ENCODE peak calls at places on chromosome 13, in nine cellular contexts. F is cardiac fibroblast, X is AG04449, L is colonic mucosa, D is astrocyte of the cerebellum, B is mammary epithelial cell, U is adrenal gland, Y is breast epithelium, H is SK-N-SH. E is an unnamed sample.

GRCh38 chr13:42266464-42266863 is 5.5 kb upstream of the AKAP11 start:
- DNase-seq in X (peak; percentile 16), B (no peak), L (no peak), U (no peak), Y (no peak), F (peak; percentile 78), H (no peak), D (peak; percentile 19), E (no peak)

GRCh38 chr13:59303433-59303832 is 860.3 kb downstream of the DIAPH3 start:
- DNase-seq in F (no peak), L (no peak), H (no peak), U (no peak), Y (no peak), D (no peak), X (no peak), B (no peak), E (no peak)

GRCh38 chr13:36163809-36164308 is 32.7 kb upstream of the DCLK1 start:
- DNase-seq in Y (peak; percentile 38), B (peak; percentile 84), U (peak; percentile 16), H (peak; percentile 20), F (peak; percentile 80), L (peak; percentile 22), X (peak; percentile 95), D (peak; percentile 97), E (no peak)

GRCh38 chr13:23558675-23559536 is 11.3 kb upstream of the TNFRSF19 start:
- DNase-seq in D (peak; percentile 44), U (peak; percentile 50), H (peak; percentile 31), X (peak; percentile 75), L (no peak), B (peak; percentile 97), F (peak; percentile 96), Y (peak; percentile 60), E (no peak)

GRCh38 chr13:34044660-34045080 is 226.7 kb downstream of the RFC3 start:
- DNase-seq in D (peak; percentile 49), U (peak; percentile 14), L (no peak), Y (no peak), H (no peak), X (peak; percentile 78), B (peak; percentile 98), F (peak; percentile 66), E (no peak)

GRCh38 chr13:66624302-66624701 is 605.8 kb downstream of the PCDH9 start:
- DNase-seq in Y (no peak), B (no peak), D (no peak), X (no peak), L (no peak), F (no peak), H (no peak), U (no peak), E (no peak)

GRCh38 chr13:48942131-48942530 is 33.6 kb upstream of the FNDC3A start:
- DNase-seq in D (no peak), B (peak; percentile 39), F (peak; percentile 44), H (no peak), U (no peak), Y (no peak), L (no peak), X (no peak), E (no peak)

GRCh38 chr13:19178901-19179593 is 2.6 kb downstream of the TUBA3C start:
- DNase-seq in H (no peak), B (no peak), L (no peak), U (no peak), Y (no peak), D (no peak), F (no peak), X (no peak), E (no peak)

GRCh38 chr13:91544723-91545122 is 146.3 kb downstream of the GPC5 start:
- DNase-seq in H (no peak), X (no peak), B (no peak), D (no peak), U (no peak), Y (no peak), F (peak; percentile 13), L (no peak), E (no peak)

GRCh38 chr13:106010836-106011235 is 524.6 kb downstream of the EFNB2 start:
- DNase-seq in F (no peak), U (no peak), D (no peak), L (no peak), B (no peak), H (no peak), X (no peak), Y (no peak), E (no peak)

GRCh38 chr13:24097064-24097463 is 63.5 kb upstream of the SPATA13 start:
- DNase-seq in B (no peak), U (peak; percentile 50), H (no peak), D (no peak), X (peak; percentile 12), Y (no peak), F (peak; percentile 49), L (no peak), E (no peak)

GRCh38 chr13:110726726-110727125 is 13.2 kb downstream of the ING1 start:
- DNase-seq in U (no peak), X (no peak), F (no peak), H (no peak), D (no peak), Y (no peak), B (no peak), L (no peak), E (no peak)

GRCh38 chr13:19665427-19665859 is 32.0 kb downstream of the MPHOSPH8 start:
- DNase-seq in B (no peak), H (peak; percentile 38), L (no peak), F (no peak), Y (no peak), X (no peak), U (no peak), D (no peak), E (no peak)

GRCh38 chr13:48874165-48874564 is 101.5 kb upstream of the FNDC3A start:
- DNase-seq in X (no peak), H (no peak), Y (no peak), L (peak; percentile 18), F (no peak), B (no peak), D (no peak), U (no peak), E (no peak)

GRCh38 chr13:46593403-46593802 is 40.4 kb downstream of the LRCH1 start:
- DNase-seq in Y (no peak), B (no peak), U (no peak), L (no peak), H (no peak), F (no peak), D (no peak), X (no peak), E (no peak)

GRCh38 chr13:19737844-19738557 is 44.7 kb downstream of the PSPC1 start:
- DNase-seq in Y (no peak), F (no peak), H (no peak), D (no peak), U (no peak), B (no peak), X (no peak), L (no peak), E (no peak)

GRCh38 chr13:96539791-96540190 is 449.9 kb downstream of the HS6ST3 start:
- DNase-seq in L (no peak), Y (no peak), X (no peak), B (no peak), U (no peak), H (no peak), D (no peak), F (no peak), E (no peak)

GRCh38 chr13:59103004-59103768 is 1060.5 kb downstream of the DIAPH3 start:
- DNase-seq in F (peak; percentile 69), D (peak; percentile 81), B (no peak), Y (no peak), L (no peak), H (peak; percentile 43), U (no peak), X (no peak), E (no peak)

GRCh38 chr13:26999499-26999898 is 172.1 kb downstream of the USP12 start:
- DNase-seq in B (no peak), L (no peak), U (no peak), H (no peak), X (no peak), Y (no peak), D (no peak), F (no peak), E (no peak)

DNA sequence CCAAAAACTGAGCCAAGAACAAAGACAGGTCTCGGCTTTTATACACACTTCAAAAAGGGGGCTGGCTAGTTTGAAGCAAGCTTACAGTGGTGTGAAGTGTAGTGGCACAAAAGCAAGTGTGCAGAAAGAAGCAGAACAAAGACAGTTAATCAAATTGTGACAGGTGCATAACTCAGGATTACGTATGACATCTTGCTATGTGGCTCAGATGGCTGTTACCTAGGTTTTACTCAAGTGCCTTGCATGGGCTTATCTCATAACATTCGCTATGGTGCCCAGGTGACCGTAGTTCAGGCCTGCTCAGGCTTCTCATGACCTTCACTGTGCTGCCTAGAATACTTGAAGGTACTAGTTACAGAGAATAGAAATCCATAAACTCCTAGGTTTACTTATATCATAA is 1629.0 kb upstream of the PCDH20 start:
- DNase-seq in U (no peak), L (no peak), B (no peak), D (no peak), X (no peak), F (no peak), Y (no peak), H (no peak), E (no peak)
- TF ChIP-seq CTCF in U (no peak), L (no peak), B (no peak), D (no peak), X (no peak), F (no peak), Y (no peak), H (no peak), E (no peak)

GRCh38 chr13:28494861-28495585 is at the start of gene FLT1:
- DNase-seq in D (no peak), H (peak; percentile 41), U (peak; percentile 45), F (peak; percentile 44), L (peak; percentile 22), B (peak; percentile 21), Y (no peak), X (no peak), E (no peak)
- H3K4me3 ChIP-seq in D (peak within 1 kb of the TSS; percentile 40), H (peak within 1 kb of the TSS; percentile 37), U (no peak within 1 kb of the TSS), F (peak within 1 kb of the TSS; percentile 48), L (peak within 1 kb of the TSS; percentile 42), B (no peak within 1 kb of the TSS), Y (peak within 1 kb of the TSS; percentile 46), X (peak within 1 kb of the TSS; percentile 64), E (peak within 1 kb of the TSS; percentile 44)

DNA sequence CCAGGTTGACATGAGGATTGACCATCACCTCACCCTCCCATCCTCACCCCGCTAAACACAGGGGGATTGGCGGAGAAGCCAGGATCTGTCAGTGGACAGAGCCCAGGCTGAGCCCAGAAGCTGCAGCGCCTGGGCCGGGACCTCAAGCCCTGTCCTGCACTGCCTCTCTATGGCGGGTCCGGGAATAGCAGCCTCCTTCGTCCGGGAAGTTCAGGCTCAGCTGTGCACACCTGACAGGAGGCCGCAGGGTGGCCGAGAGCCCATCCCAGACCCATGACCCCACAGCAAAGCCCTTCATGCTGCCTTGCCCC is 67.8 kb downstream of the SPACA7 start:
- DNase-seq in U (peak; percentile 51), Y (peak; percentile 17), H (peak; percentile 88), D (peak; percentile 19), L (peak; percentile 68), F (peak; percentile 59), X (no peak), B (peak; percentile 27), E (no peak)
- TF ChIP-seq CTCF in U (peak; percentile 73), Y (peak; percentile 52), H (peak; percentile 78), D (peak; percentile 92), L (peak; percentile 83), F (peak; percentile 91), X (peak; percentile 85), B (peak; percentile 89), E (peak; percentile 97)

DNA sequence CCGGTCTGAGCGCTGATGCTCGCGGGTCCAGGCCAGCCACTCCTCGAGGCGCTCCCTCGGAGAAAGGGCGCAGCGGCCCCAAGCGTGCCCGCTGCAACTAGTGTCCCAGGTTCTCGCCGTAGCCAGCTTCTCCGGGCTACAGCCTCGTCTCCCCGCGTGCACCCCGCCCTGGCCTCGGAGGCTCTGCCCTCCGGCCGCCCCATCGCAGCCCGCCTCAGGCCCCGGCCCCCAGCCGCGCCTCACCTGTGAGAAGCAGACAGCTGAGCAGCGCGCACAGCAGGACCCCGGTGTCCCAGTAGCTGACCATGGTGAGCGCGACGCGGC is 429 bp downstream of the FLT1 start:
- DNase-seq in F (peak; percentile 31), X (no peak), D (no peak), Y (no peak), B (peak; percentile 19), L (no peak), H (no peak), U (peak; percentile 9), E (no peak)
- H3K4me3 ChIP-seq in F (peak overlapping the region; percentile 48), X (peak overlapping the region; percentile 64), D (peak overlapping the region; percentile 40), Y (peak overlapping the region; percentile 46), B (no peak overlapping the region), L (peak overlapping the region; percentile 42), H (peak overlapping the region; percentile 37), U (no peak overlapping the region), E (peak overlapping the region; percentile 44)